ENCODE peak calls at places on chromosome 12, in six cellular contexts. I is PC-3, J is ascending aorta, V is Peyer's patch, E is body of pancreas, T is upper lobe of right lung. P is an unnamed sample.

GRCh38 chr12:120579179-120579578 is 2.0 kb downstream of the POP5 start:
- DNase-seq in I (no peak), J (no peak), V (no peak), E (no peak), T (no peak), P (no peak)

GRCh38 chr12:27572486-27573255 is 48.7 kb downstream of the PPFIBP1 start:
- DNase-seq in I (peak; percentile 41), J (no peak), V (no peak), E (no peak), T (no peak), P (no peak)

GRCh38 chr12:24561882-24562760 is 386.8 kb downstream of the BCAT1 start:
- DNase-seq in I (no peak), J (no peak), V (peak; percentile 56), E (peak; percentile 36), T (peak; percentile 88), P (peak; percentile 19)

GRCh38 chr12:93892431-93893210 is 215.4 kb downstream of the CRADD start:
- DNase-seq in I (no peak), J (no peak), V (no peak), E (no peak), T (no peak), P (no peak)

GRCh38 chr12:10167588-10167987 is 4.3 kb downstream of the OLR1 start:
- DNase-seq in I (no peak), J (no peak), V (no peak), E (no peak), T (no peak), P (no peak)

GRCh38 chr12:42904683-42905418 is 315.3 kb upstream of the PRICKLE1 start:
- DNase-seq in I (no peak), J (no peak), V (no peak), E (no peak), T (no peak), P (no peak)

GRCh38 chr12:15532364-15532977 is 210.2 kb downstream of the PTPRO start:
- DNase-seq in I (peak; percentile 77), J (no peak), V (no peak), E (no peak), T (no peak), P (peak; percentile 37)

GRCh38 chr12:13816394-13816793 is 165.0 kb downstream of the GRIN2B start:
- DNase-seq in I (no peak), J (no peak), V (no peak), E (no peak), T (no peak), P (no peak)

GRCh38 chr12:123058471-123058870 is 78.0 kb downstream of the ARL6IP4 start:
- DNase-seq in I (no peak), J (no peak), V (no peak), E (no peak), T (peak; percentile 59), P (no peak)

GRCh38 chr12:59444932-59445331 is 150.9 kb upstream of the SLC16A7 start:
- DNase-seq in I (peak; percentile 17), J (no peak), V (no peak), E (no peak), T (no peak), P (peak; percentile 25)

GRCh38 chr12:65016881-65017650 is 104.0 kb downstream of the WIF1 start:
- DNase-seq in I (no peak), J (no peak), V (no peak), E (no peak), T (no peak), P (no peak)

GRCh38 chr12:50221228-50222008 is 54.2 kb upstream of the CERS5 start:
- DNase-seq in I (peak; percentile 73), J (no peak), V (no peak), E (no peak), T (no peak), P (peak; percentile 50)

GRCh38 chr12:57270966-57271470 is 20.0 kb upstream of the STAC3 start:
- DNase-seq in I (no peak), J (no peak), V (no peak), E (no peak), T (no peak), P (no peak)

GRCh38 chr12:29157486-29157946 is 8.4 kb downstream of the FAR2 start:
- DNase-seq in I (peak; percentile 68), J (no peak), V (no peak), E (no peak), T (no peak), P (no peak)

GRCh38 chr12:104596128-104596799 is 139.5 kb downstream of the CHST11 start:
- DNase-seq in I (no peak), J (no peak), V (no peak), E (no peak), T (no peak), P (peak; percentile 26)

GRCh38 chr12:97471194-97471593 is 8.6 kb downstream of the RMST start:
- DNase-seq in I (no peak), J (no peak), V (no peak), E (no peak), T (no peak), P (no peak)

GRCh38 chr12:45585522-45586230 is 143.8 kb upstream of the ARID2 start:
- DNase-seq in I (no peak), J (no peak), V (no peak), E (no peak), T (no peak), P (no peak)

GRCh38 chr12:50185975-50186663 is 18.9 kb upstream of the CERS5 start:
- DNase-seq in I (peak; percentile 45), J (no peak), V (no peak), E (no peak), T (no peak), P (peak; percentile 75)

GRCh38 chr12:120737557-120738251 is 12.1 kb downstream of the ACADS start:
- DNase-seq in I (no peak), J (no peak), V (peak; percentile 31), E (no peak), T (no peak), P (no peak)

GRCh38 chr12:54991161-54991991 is 6.8 kb upstream of the TESPA1 start:
- DNase-seq in I (no peak), J (no peak), V (no peak), E (no peak), T (no peak), P (no peak)

GRCh38 chr12:51814311-51815088 is 34.0 kb downstream of the FIGNL2 start:
- DNase-seq in I (peak; percentile 78), J (no peak), V (peak; percentile 92), E (peak; percentile 82), T (peak; percentile 92), P (no peak)

GRCh38 chr12:93087836-93088610 is 158.9 kb upstream of the EEA1 start:
- DNase-seq in I (no peak), J (no peak), V (no peak), E (no peak), T (no peak), P (no peak)

GRCh38 chr12:51744957-51745356 is 103.6 kb downstream of the FIGNL2 start:
- DNase-seq in I (no peak), J (no peak), V (no peak), E (no peak), T (no peak), P (no peak)

GRCh38 chr12:12804432-12804886 is 8.7 kb upstream of the DDX47 start:
- DNase-seq in I (peak; percentile 94), J (no peak), V (no peak), E (no peak), T (no peak), P (peak; percentile 97)

GRCh38 chr12:22518998-22519397 is 25.3 kb downstream of the C2CD5 start:
- DNase-seq in I (no peak), J (no peak), V (no peak), E (no peak), T (no peak), P (no peak)

GRCh38 chr12:70609203-70609602 is 28.0 kb downstream of the PTPRB start:
- DNase-seq in I (no peak), J (no peak), V (no peak), E (no peak), T (no peak), P (no peak)

GRCh38 chr12:74021937-74022336 is 515.7 kb upstream of the ATXN7L3B start:
- DNase-seq in I (peak; percentile 84), J (no peak), V (no peak), E (peak; percentile 61), T (no peak), P (peak; percentile 42)

GRCh38 chr12:112216223-112216622 is 90.9 kb downstream of the TRAFD1 start:
- DNase-seq in I (no peak), J (no peak), V (no peak), E (no peak), T (no peak), P (no peak)

GRCh38 chr12:94172973-94173372 is 24.6 kb downstream of the PLXNC1 start:
- DNase-seq in I (peak; percentile 60), J (no peak), V (no peak), E (no peak), T (no peak), P (peak; percentile 77)

GRCh38 chr12:108704527-108704926 is 26.8 kb downstream of the CORO1C start:
- DNase-seq in I (no peak), J (no peak), V (no peak), E (no peak), T (no peak), P (no peak)
- H3K4me1 ChIP-seq in I (no peaks in the 10 kb centered on the region), J (peaks cover 4% of the 10 kb centered on the region), V (no peaks in the 10 kb centered on the region), E (no peaks in the 10 kb centered on the region), T (peaks cover 41% of the 10 kb centered on the region), P (peaks cover 21% of the 10 kb centered on the region)

GRCh38 chr12:53048780-53049401 is 974 bp upstream of the TNS2 start:
- DNase-seq in I (no peak), J (no peak), V (peak; percentile 66), E (peak; percentile 58), T (peak; percentile 85), P (no peak)
- TF ChIP-seq CTCF in I (no peak), J (no peak), V (no peak), E (no peak), T (no peak), P (no peak)

DNA sequence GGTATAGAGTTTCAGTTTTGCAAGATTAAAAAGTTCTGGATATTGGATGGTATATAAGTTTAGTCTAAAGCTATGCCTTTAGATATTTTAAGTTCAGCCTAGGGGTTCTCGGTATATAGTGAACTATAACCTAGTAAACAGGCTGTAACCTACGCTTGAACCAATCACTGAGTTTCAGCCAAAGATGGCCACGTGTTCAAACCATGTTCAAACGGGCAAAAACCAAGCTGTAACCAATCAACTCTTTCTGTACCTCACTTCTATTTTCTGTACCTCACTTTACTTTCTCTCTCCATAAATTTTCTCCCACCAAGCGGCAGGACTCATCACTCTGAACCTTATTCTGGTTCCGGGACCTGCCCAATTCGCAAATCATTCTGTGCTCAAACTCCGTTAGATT is 1.4 kb downstream of the TMBIM4 start:
- DNase-seq in I (no peak), J (no peak), V (no peak), E (no peak), T (no peak), P (no peak)
- H3K27ac ChIP-seq in I (peak overlapping the region; percentile 95), J (peak overlapping the region; percentile 100), V (peak overlapping the region; percentile 99), E (peak overlapping the region; percentile 98), T (peak overlapping the region; percentile 100), P (peak overlapping the region; percentile 81)

GRCh38 chr12:47766496-47767196 is 6.4 kb upstream of the SLC48A1 start:
- DNase-seq in I (no peak), J (no peak), V (no peak), E (no peak), T (no peak), P (no peak)

GRCh38 chr12:47758834-47759690 is at the start of gene RAPGEF3:
- DNase-seq in I (peak; percentile 87), J (peak; percentile 62), V (peak; percentile 88), E (peak; percentile 88), T (peak; percentile 94), P (no peak)

GRCh38 chr12:47762850-47763440 is 4.3 kb upstream of the RAPGEF3 start:
- DNase-seq in I (no peak), J (no peak), V (no peak), E (no peak), T (no peak), P (no peak)

GRCh38 chr12:47767197-47767724 is 5.8 kb upstream of the SLC48A1 start:
- DNase-seq in I (peak; percentile 64), J (no peak), V (peak; percentile 83), E (peak; percentile 75), T (no peak), P (no peak)

GRCh38 chr12:47763481-47764344 is 5.0 kb upstream of the RAPGEF3 start:
- DNase-seq in I (no peak), J (no peak), V (no peak), E (no peak), T (no peak), P (peak; percentile 71)
- H3K4me1 ChIP-seq in I (peaks cover 16% of the 10 kb centered on the region), J (no peaks in the 10 kb centered on the region), V (peaks cover 2% of the 10 kb centered on the region), E (peaks cover 11% of the 10 kb centered on the region), T (peaks cover 9% of the 10 kb centered on the region), P (peaks cover 29% of the 10 kb centered on the region)